ENCODE peak calls at places on chromosomes 11 and 22, in ten cellular contexts. D is epithelial cell of proximal tubule; C is foreskin fibroblast; P is endothelial cell of umbilical vein; E is cardiac muscle cell; T is fibroblast of pulmonary artery; X is CD8-positive, alpha-beta T cell; N is breast epithelium; A is brain microvascular endothelial cell; S is Caco-2. F is an unnamed sample.

GRCh38 chr11:78228467-78228866 is 39.7 kb downstream of the USP35 start:
- DNase-seq in D (peak; percentile 15), C (peak; percentile 65), P (peak; percentile 82), E (peak; percentile 66), T (peak; percentile 75), X (peak; percentile 38), N (no peak), A (peak; percentile 28), S (peak; percentile 81), F (peak; percentile 69)

GRCh38 chr11:15627560-15627959 is 512.8 kb downstream of the INSC start:
- DNase-seq in D (peak; percentile 52), C (peak; percentile 20), P (no peak), E (no peak), T (peak; percentile 18), X (no peak), N (no peak), A (peak; percentile 51), S (no peak), F (no peak)

GRCh38 chr11:4851033-4851432 is 2.0 kb upstream of the OR51S1 start:
- DNase-seq in D (no peak), C (no peak), P (no peak), E (peak; percentile 25), T (peak; percentile 68), X (no peak), N (no peak), A (peak; percentile 81), S (no peak), F (peak; percentile 79)

GRCh38 chr11:113286509-113287497 is 27.6 kb upstream of the TTC12 start:
- DNase-seq in D (no peak), C (peak; percentile 31), P (no peak), E (no peak), T (peak; percentile 19), X (peak; percentile 21), N (no peak), A (no peak), S (no peak), F (peak; percentile 6)

GRCh38 chr11:85717360-85717927 is 31.4 kb upstream of the CCDC89 start:
- DNase-seq in D (no peak), C (no peak), P (no peak), E (no peak), T (no peak), X (no peak), N (no peak), A (no peak), S (no peak), F (no peak)

GRCh38 chr11:79185351-79185750 is 255.5 kb downstream of the TENM4 start:
- DNase-seq in D (no peak), C (no peak), P (no peak), E (no peak), T (no peak), X (no peak), N (no peak), A (no peak), S (no peak), F (no peak)

GRCh38 chr22:39967996-39968968 is 8.1 kb downstream of the TMA7B start:
- DNase-seq in D (no peak), C (no peak), P (no peak), E (no peak), T (peak; percentile 70), X (no peak), N (peak; percentile 66), A (no peak), S (no peak), F (peak; percentile 72)

GRCh38 chr11:124942446-124943202 is 6.8 kb upstream of the HEPACAM start:
- DNase-seq in D (no peak), C (no peak), P (no peak), E (no peak), T (no peak), X (no peak), N (no peak), A (no peak), S (no peak), F (no peak)

DNA sequence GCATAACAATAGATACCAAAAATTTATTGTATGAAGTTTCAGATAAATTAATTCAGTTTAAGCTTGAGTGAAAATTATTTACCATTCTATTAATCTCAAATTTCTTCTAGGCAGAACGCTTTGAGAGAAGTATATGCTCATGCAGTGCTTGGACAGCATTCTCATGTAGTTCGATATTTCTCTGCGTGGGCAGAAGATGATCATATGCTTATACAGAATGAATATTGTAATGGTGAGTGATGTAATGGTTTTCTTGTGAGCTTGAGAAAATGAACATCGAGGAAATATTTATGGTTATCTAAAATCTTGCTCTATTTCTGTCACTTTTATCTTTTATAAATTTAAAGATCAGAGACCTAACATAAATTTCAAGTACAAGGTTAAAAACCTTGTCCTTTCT is 3.6 kb downstream of the WEE1 start:
- DNase-seq in D (no peak), C (peak; percentile 58), P (peak; percentile 41), E (no peak), T (peak; percentile 67), X (no peak), N (no peak), A (peak; percentile 52), S (no peak), F (peak; percentile 72)
- H3K4me3 ChIP-seq in D (peak overlapping the region; percentile 83), C (peak overlapping the region; percentile 79), P (no peak overlapping the region), E (peak overlapping the region; percentile 53), T (peak overlapping the region; percentile 76), X (no peak overlapping the region), N (peak overlapping the region; percentile 72), A (peak overlapping the region; percentile 88), S (no peak overlapping the region), F (peak overlapping the region; percentile 20)

GRCh38 chr11:118295834-118296454 is 8.6 kb upstream of the CD3E start:
- DNase-seq in D (peak; percentile 70), C (peak; percentile 48), P (peak; percentile 59), E (peak; percentile 28), T (peak; percentile 46), X (peak; percentile 63), N (no peak), A (peak; percentile 26), S (peak; percentile 69), F (peak; percentile 59)
- TF ChIP-seq CTCF in D (peak; percentile 79), C (peak; percentile 48), P (peak; percentile 63), E (peak; percentile 59), T (peak; percentile 70), X (peak; percentile 64), N (no peak), A (peak; percentile 73), S (peak; percentile 73), F (peak; percentile 66)

DNA sequence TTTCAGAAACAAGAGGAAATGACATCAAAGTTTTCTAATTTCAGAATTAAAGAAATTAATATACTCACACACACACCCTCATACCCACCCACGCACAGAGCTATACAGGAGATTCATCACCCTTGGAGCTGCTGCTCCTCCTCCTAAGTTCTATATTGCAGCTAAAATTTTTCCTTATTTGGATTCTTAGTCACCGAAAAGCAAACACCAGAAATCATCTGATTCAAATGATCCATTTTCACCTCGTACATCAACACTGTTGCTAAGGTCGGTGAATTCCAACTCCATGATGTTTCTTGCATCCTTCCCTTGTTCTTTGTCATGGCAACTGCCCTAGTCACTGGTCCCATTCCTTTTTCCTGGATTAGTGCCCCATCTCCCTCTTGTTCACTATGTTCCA is 286.2 kb downstream of the GRM5 start:
- DNase-seq in D (no peak), C (peak; percentile 94), P (no peak), E (no peak), T (peak; percentile 28), X (no peak), N (no peak), A (peak; percentile 14), S (no peak), F (peak; percentile 3)
- H3K4me3 ChIP-seq in D (no peak overlapping the region), C (no peak overlapping the region), P (no peak overlapping the region), E (no peak overlapping the region), T (no peak overlapping the region), X (no peak overlapping the region), N (no peak overlapping the region), A (no peak overlapping the region), S (no peak overlapping the region), F (no peak overlapping the region)

GRCh38 chr11:45757672-45758071 is 47.3 kb upstream of the SLC35C1 start:
- DNase-seq in D (no peak), C (no peak), P (no peak), E (no peak), T (no peak), X (no peak), N (no peak), A (no peak), S (no peak), F (no peak)
- TF ChIP-seq CTCF in D (no peak), C (no peak), P (no peak), E (no peak), T (no peak), X (no peak), N (no peak), A (no peak), S (no peak), F (no peak)

GRCh38 chr11:32435511-32435946 is at the start of gene WT1:
- DNase-seq in D (no peak), C (no peak), P (no peak), E (peak; percentile 54), T (peak; percentile 86), X (no peak), N (no peak), A (no peak), S (peak; percentile 70), F (peak; percentile 61)
- H3K4me3 ChIP-seq in D (peak within 1 kb of the TSS; percentile 48), C (no peak within 1 kb of the TSS), P (no peak within 1 kb of the TSS), E (peak within 1 kb of the TSS; percentile 22), T (peak within 1 kb of the TSS; percentile 72), X (no peak within 1 kb of the TSS), N (no peak within 1 kb of the TSS), A (no peak within 1 kb of the TSS), S (peak within 1 kb of the TSS; percentile 71), F (peak within 1 kb of the TSS; percentile 69)